ENCODE peak calls at places on chromosomes 12 and 14, in four cellular contexts. One of them, this sample, is unnamed.

GRCh38 chr14:48575772-48576171 is 900.4 kb upstream of the MDGA2 start:
- DNase-seq in HepG2: no peak
- DNase-seq in K562: no peak
- DNase-seq in GM12878: no peak
- DNase-seq in this sample: peak; percentile 52

GRCh38 chr14:58598028-58598850 is 39.5 kb upstream of the DACT1 start:
- DNase-seq in HepG2: no peak
- DNase-seq in K562: no peak
- DNase-seq in GM12878: no peak
- DNase-seq in this sample: no peak

GRCh38 chr12:14417717-14418116 is 52.2 kb downstream of the ATF7IP start:
- DNase-seq in HepG2: peak; percentile 33
- DNase-seq in K562: peak; percentile 24
- DNase-seq in GM12878: no peak
- DNase-seq in this sample: peak; percentile 72

GRCh38 chr12:53048033-53048779 is 1.7 kb upstream of the TNS2 start:
- DNase-seq in HepG2: peak; percentile 68
- DNase-seq in K562: no peak
- DNase-seq in GM12878: no peak
- DNase-seq in this sample: no peak

GRCh38 chr14:55711171-55711811 is 131.3 kb downstream of the KTN1 start:
- DNase-seq in HepG2: no peak
- DNase-seq in K562: no peak
- DNase-seq in GM12878: no peak
- DNase-seq in this sample: no peak

GRCh38 chr14:32731249-32731648 is 207.4 kb upstream of the NPAS3 start:
- DNase-seq in HepG2: no peak
- DNase-seq in K562: no peak
- DNase-seq in GM12878: no peak
- DNase-seq in this sample: no peak

GRCh38 chr14:106848330-106849121 is 1322.1 kb downstream of the TMEM121 start:
- DNase-seq in HepG2: peak; percentile 56
- DNase-seq in K562: no peak
- DNase-seq in GM12878: no peak
- DNase-seq in this sample: no peak

GRCh38 chr12:115507951-115508722 is 769.4 kb downstream of the MED13L start:
- DNase-seq in HepG2: peak; percentile 94
- DNase-seq in K562: no peak
- DNase-seq in GM12878: no peak
- DNase-seq in this sample: peak; percentile 79

GRCh38 chr14:95577875-95578274 is 43.0 kb downstream of the GLRX5 start:
- DNase-seq in HepG2: no peak
- DNase-seq in K562: no peak
- DNase-seq in GM12878: no peak
- DNase-seq in this sample: no peak

GRCh38 chr12:115380509-115381120 is 696.6 kb upstream of the TBX3 start:
- DNase-seq in HepG2: no peak
- DNase-seq in K562: no peak
- DNase-seq in GM12878: no peak
- DNase-seq in this sample: no peak

GRCh38 chr14:98177551-98177950 is 1094.4 kb downstream of the BCL11B start:
- DNase-seq in HepG2: no peak
- DNase-seq in K562: no peak
- DNase-seq in GM12878: no peak
- DNase-seq in this sample: no peak

GRCh38 chr12:111436266-111436665 is 30.5 kb downstream of the SH2B3 start:
- DNase-seq in HepG2: no peak
- DNase-seq in K562: no peak
- DNase-seq in GM12878: no peak
- DNase-seq in this sample: no peak

GRCh38 chr12:111434049-111434448 is 28.3 kb downstream of the SH2B3 start:
- DNase-seq in HepG2: no peak
- DNase-seq in K562: no peak
- DNase-seq in GM12878: no peak
- DNase-seq in this sample: no peak

GRCh38 chr12:111436811-111437210 is 31.1 kb downstream of the SH2B3 start:
- DNase-seq in HepG2: no peak
- DNase-seq in K562: no peak
- DNase-seq in GM12878: no peak
- DNase-seq in this sample: no peak

GRCh38 chr12:111435661-111436201 is 30.0 kb downstream of the SH2B3 start:
- DNase-seq in HepG2: no peak
- DNase-seq in K562: no peak
- DNase-seq in GM12878: no peak
- DNase-seq in this sample: no peak

GRCh38 chr12:111434680-111435338 is 29.1 kb downstream of the SH2B3 start:
- DNase-seq in HepG2: no peak
- DNase-seq in K562: no peak
- DNase-seq in GM12878: peak; percentile 84
- DNase-seq in this sample: no peak
- TF ChIP-seq CBX5 in HepG2: no peak
- TF ChIP-seq CBX5 in K562: no peak
- TF ChIP-seq CBX5 in GM12878: no peak
- TF ChIP-seq CBX5 in this sample: no peak

GRCh38 chr12:3432176-3432742 is 58.7 kb upstream of the PRMT8 start:
- DNase-seq in HepG2: peak; percentile 14
- DNase-seq in K562: no peak
- DNase-seq in GM12878: no peak
- DNase-seq in this sample: no peak
- TF ChIP-seq CBX5 in HepG2: no peak
- TF ChIP-seq CBX5 in K562: no peak
- TF ChIP-seq CBX5 in GM12878: no peak
- TF ChIP-seq CBX5 in this sample: no peak

DNA sequence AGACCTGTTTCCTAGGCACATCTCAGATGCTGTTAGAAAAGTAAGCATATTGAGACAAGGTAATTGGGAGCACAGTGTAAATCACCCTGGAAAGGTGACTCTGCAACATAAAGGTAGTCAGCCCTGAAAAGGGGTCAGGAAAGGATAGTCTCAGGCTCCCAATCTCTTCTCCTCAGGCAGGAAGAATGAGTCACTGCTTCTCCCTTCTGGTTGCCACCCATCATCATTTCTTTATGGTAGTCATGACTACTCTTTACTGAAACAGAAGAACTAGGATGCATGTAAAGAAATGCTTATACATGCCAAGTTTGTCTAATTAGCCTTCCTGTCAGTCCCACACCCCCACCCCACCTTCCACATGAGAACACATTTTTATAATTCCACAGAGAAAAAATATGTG is 54.2 kb downstream of the PLCZ1 start:
- DNase-seq in HepG2: no peak
- DNase-seq in K562: peak; percentile 44
- DNase-seq in GM12878: no peak
- DNase-seq in this sample: no peak
- TF ChIP-seq CBX5 in HepG2: no peak
- TF ChIP-seq CBX5 in K562: no peak
- TF ChIP-seq CBX5 in GM12878: no peak
- TF ChIP-seq CBX5 in this sample: no peak

GRCh38 chr12:131900397-131900796 is 6.0 kb downstream of the ULK1 start:
- DNase-seq in HepG2: no peak
- DNase-seq in K562: no peak
- DNase-seq in GM12878: no peak
- DNase-seq in this sample: no peak
- TF ChIP-seq CBX5 in HepG2: no peak
- TF ChIP-seq CBX5 in K562: no peak
- TF ChIP-seq CBX5 in GM12878: no peak
- TF ChIP-seq CBX5 in this sample: no peak

DNA sequence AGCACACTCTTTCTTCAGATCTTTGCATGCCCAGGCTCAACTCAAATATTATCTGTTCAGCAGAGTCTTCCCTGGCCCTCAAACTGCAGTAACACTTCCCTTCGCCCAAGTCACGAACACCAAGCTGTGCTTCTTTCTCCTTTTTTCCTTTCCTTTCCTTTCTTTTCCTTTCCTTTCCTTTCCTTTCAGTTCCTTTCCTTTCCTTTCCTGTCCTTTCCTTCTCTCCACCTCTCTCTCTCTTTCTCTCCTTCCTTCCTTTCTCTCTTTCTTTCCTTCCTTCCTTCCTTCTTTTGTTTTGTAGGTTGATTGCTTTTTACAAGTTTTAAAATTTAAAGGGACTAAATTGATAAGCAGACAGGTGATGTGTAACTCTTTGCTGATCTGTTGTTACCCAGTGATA is 19.0 kb upstream of the ADGRD1 start:
- DNase-seq in HepG2: no peak
- DNase-seq in K562: no peak
- DNase-seq in GM12878: no peak
- DNase-seq in this sample: no peak
- TF ChIP-seq CBX5 in HepG2: no peak
- TF ChIP-seq CBX5 in K562: no peak
- TF ChIP-seq CBX5 in GM12878: no peak
- TF ChIP-seq CBX5 in this sample: no peak

GRCh38 chr14:69342928-69343525 is 55.1 kb downstream of the ERH start:
- DNase-seq in HepG2: no peak
- DNase-seq in K562: no peak
- DNase-seq in GM12878: no peak
- DNase-seq in this sample: no peak
- TF ChIP-seq CBX5 in HepG2: no peak
- TF ChIP-seq CBX5 in K562: no peak
- TF ChIP-seq CBX5 in GM12878: no peak
- TF ChIP-seq CBX5 in this sample: no peak

DNA sequence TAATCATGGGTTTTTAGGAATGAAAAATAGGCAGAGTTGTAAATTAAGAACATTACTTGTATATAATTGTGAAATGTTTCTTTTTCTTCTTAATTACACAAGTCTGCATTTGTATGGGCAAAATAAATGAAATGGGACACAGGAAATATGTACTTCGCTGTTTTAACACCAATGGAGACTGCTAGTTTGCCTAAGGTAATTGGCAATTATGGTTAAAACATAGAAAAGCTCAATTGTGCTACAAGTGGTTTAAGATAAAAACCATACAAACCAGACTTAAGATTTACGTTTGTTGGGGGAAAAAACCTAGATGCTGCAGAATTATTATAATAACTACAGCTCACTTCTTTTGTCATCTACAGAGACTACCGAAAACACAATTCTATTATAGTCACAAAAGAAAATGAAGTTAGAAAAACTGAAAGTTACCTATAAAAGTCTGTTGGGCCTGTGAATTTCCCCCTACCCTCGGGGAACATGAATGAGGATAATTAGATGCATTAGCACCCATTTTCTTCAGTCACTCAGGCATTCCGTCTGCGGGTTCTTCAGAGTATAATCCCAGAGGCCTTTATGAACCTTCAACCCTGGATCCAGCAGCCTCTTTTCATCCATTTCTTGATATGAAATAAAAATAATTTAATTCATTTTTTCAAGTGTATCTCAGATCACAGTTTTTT is 37.2 kb downstream of the BTBD7 start:
- DNase-seq in HepG2: no peak
- DNase-seq in K562: no peak
- DNase-seq in GM12878: no peak
- DNase-seq in this sample: no peak
- TF ChIP-seq CBX5 in HepG2: no peak
- TF ChIP-seq CBX5 in K562: no peak
- TF ChIP-seq CBX5 in GM12878: no peak
- TF ChIP-seq CBX5 in this sample: no peak

GRCh38 chr12:1855241-1855640 is 34.9 kb downstream of the LRTM2 start:
- DNase-seq in HepG2: no peak
- DNase-seq in K562: no peak
- DNase-seq in GM12878: no peak
- DNase-seq in this sample: no peak
- TF ChIP-seq CBX5 in HepG2: no peak
- TF ChIP-seq CBX5 in K562: no peak
- TF ChIP-seq CBX5 in GM12878: no peak
- TF ChIP-seq CBX5 in this sample: no peak